ENCODE peak calls at places on chromosomes 7 and 10, in four cellular contexts. One of them, this sample, is unnamed.

GRCh38 chr7:12389089-12389700 is 14.5 kb downstream of the VWDE start:
- DNase-seq in tibial artery: no peak
- DNase-seq in amygdala: no peak
- DNase-seq in stimulated activated CD4-positive, alpha-beta T cell treated with anti-CD3 and anti-CD28 coated beads, Interleukin-2, amount 100 ng/mL, for 24 hours: peak; percentile 20
- DNase-seq in this sample: peak; percentile 70

GRCh38 chr7:45103958-45104843 is 7.3 kb downstream of the TBRG4 start:
- DNase-seq in stimulated activated CD4-positive, alpha-beta T cell treated with anti-CD3 and anti-CD28 coated beads, Interleukin-2, amount 100 ng/mL, for 24 hours: no peak
- DNase-seq in amygdala: no peak
- DNase-seq in tibial artery: no peak
- DNase-seq in this sample: no peak

GRCh38 chr10:24213881-24214280 is 4.9 kb downstream of the KIAA1217 start:
- DNase-seq in amygdala: no peak
- DNase-seq in stimulated activated CD4-positive, alpha-beta T cell treated with anti-CD3 and anti-CD28 coated beads, Interleukin-2, amount 100 ng/mL, for 24 hours: no peak
- DNase-seq in tibial artery: no peak
- DNase-seq in this sample: no peak

GRCh38 chr10:132679217-132679595 is 106.7 kb downstream of the NKX6-2 start:
- DNase-seq in amygdala: no peak
- DNase-seq in tibial artery: peak; percentile 13
- DNase-seq in stimulated activated CD4-positive, alpha-beta T cell treated with anti-CD3 and anti-CD28 coated beads, Interleukin-2, amount 100 ng/mL, for 24 hours: no peak
- DNase-seq in this sample: no peak

GRCh38 chr7:100711369-100711768 is 5.4 kb downstream of the POP7 start:
- DNase-seq in stimulated activated CD4-positive, alpha-beta T cell treated with anti-CD3 and anti-CD28 coated beads, Interleukin-2, amount 100 ng/mL, for 24 hours: no peak
- DNase-seq in tibial artery: no peak
- DNase-seq in amygdala: no peak
- DNase-seq in this sample: no peak

GRCh38 chr7:11355571-11355970 is 381.9 kb downstream of the PHF14 start:
- DNase-seq in amygdala: no peak
- DNase-seq in tibial artery: no peak
- DNase-seq in stimulated activated CD4-positive, alpha-beta T cell treated with anti-CD3 and anti-CD28 coated beads, Interleukin-2, amount 100 ng/mL, for 24 hours: no peak
- DNase-seq in this sample: no peak

GRCh38 chr7:129213828-129214227 is 11.0 kb upstream of the AHCYL2 start:
- DNase-seq in stimulated activated CD4-positive, alpha-beta T cell treated with anti-CD3 and anti-CD28 coated beads, Interleukin-2, amount 100 ng/mL, for 24 hours: no peak
- DNase-seq in tibial artery: no peak
- DNase-seq in amygdala: no peak
- DNase-seq in this sample: no peak

GRCh38 chr10:119502214-119502613 is 40.3 kb downstream of the RGS10 start:
- DNase-seq in stimulated activated CD4-positive, alpha-beta T cell treated with anti-CD3 and anti-CD28 coated beads, Interleukin-2, amount 100 ng/mL, for 24 hours: peak; percentile 74
- DNase-seq in tibial artery: no peak
- DNase-seq in amygdala: no peak
- DNase-seq in this sample: no peak

GRCh38 chr10:42962120-42962901 is 114.6 kb upstream of the RET start:
- DNase-seq in amygdala: no peak
- DNase-seq in stimulated activated CD4-positive, alpha-beta T cell treated with anti-CD3 and anti-CD28 coated beads, Interleukin-2, amount 100 ng/mL, for 24 hours: no peak
- DNase-seq in tibial artery: no peak
- DNase-seq in this sample: no peak